ENCODE peak calls at places on chromosomes 5 and 9, in five cellular contexts. O is activated CD4-positive, alpha-beta T cell treated with anti-CD3 and anti-CD28 coated beads, Interleukin-2, amount 50 U/mL, for 48 hours; A is nucleus accumbens; U is endothelial cell; G is activated naive CD4-positive, alpha-beta T cell treated with Interleukin-2 at 50 U/mL for 16 hours. L is an unnamed sample.

GRCh38 chr5:173514666-173515065 is 101.8 kb downstream of the BOD1 start:
- DNase-seq in O (no peak), A (no peak), U (no peak), G (no peak), L (no peak)

GRCh38 chr9:35232867-35233544 is 71.2 kb downstream of the UNC13B start:
- DNase-seq in O (no peak), A (no peak), U (no peak), G (no peak), L (no peak)

GRCh38 chr5:28927559-28928326 is 1889.4 kb upstream of the CDH9 start:
- DNase-seq in O (no peak), A (no peak), U (no peak), G (no peak), L (no peak)

GRCh38 chr5:50325237-50325832 is 115.8 kb downstream of the EMB start:
- DNase-seq in O (no peak), A (no peak), U (peak), G (no peak), L (peak)

GRCh38 chr9:7489018-7489417 is 310.6 kb downstream of the DMAC1 start:
- DNase-seq in O (no peak), A (no peak), U (no peak), G (no peak), L (no peak)

GRCh38 chr5:26388946-26389345 is 649.4 kb downstream of the CDH9 start:
- DNase-seq in O (no peak), A (no peak), U (no peak), G (no peak), L (no peak)

GRCh38 chr5:158212915-158213314 is 354.0 kb upstream of the CLINT1 start:
- DNase-seq in O (no peak), A (no peak), U (no peak), G (no peak), L (no peak)

GRCh38 chr5:165161204-165161603 is 1655.8 kb downstream of the MAT2B start:
- DNase-seq in O (no peak), A (no peak), U (peak), G (no peak), L (no peak)

L was measured in non-pigmented ciliary epithelial cell.